ENCODE peak calls at places on chromosomes 6 and 20, in five cellular contexts. L is transverse colon, B is prostate gland, U is HepG2, D is suprapubic skin. S is an unnamed sample.

GRCh38 chr6:166343157-166343502 is 785 bp upstream of the SFT2D1 start:
- DNase-seq in D (no peak), B (no peak), U (peak; percentile 28), L (no peak), S (no peak)

GRCh38 chr6:88517737-88518136 is 351.6 kb upstream of the CNR1 start:
- DNase-seq in D (no peak), L (no peak), U (no peak), B (no peak), S (no peak)

GRCh38 chr6:7124631-7125030 is 16.9 kb downstream of the RREB1 start:
- DNase-seq in L (no peak), U (no peak), B (no peak), D (no peak), S (no peak)

GRCh38 chr20:5156670-5157448 is 30.1 kb downstream of the CDS2 start:
- DNase-seq in L (no peak), D (no peak), B (no peak), U (peak; percentile 70), S (no peak)

GRCh38 chr20:47224300-47224791 is 132.2 kb downstream of the ZMYND8 start:
- DNase-seq in D (no peak), L (no peak), U (no peak), B (no peak), S (no peak)

GRCh38 chr6:2855061-2855519 is 13.4 kb upstream of the SERPINB1 start:
- DNase-seq in D (no peak), L (no peak), U (no peak), B (no peak), S (no peak)

GRCh38 chr6:125753937-125754259 is 4.5 kb downstream of the HEY2 start:
- DNase-seq in L (no peak), U (no peak), B (no peak), D (no peak), S (no peak)

GRCh38 chr6:14398953-14399352 is 281.4 kb downstream of the CD83 start:
- DNase-seq in D (no peak), B (no peak), U (no peak), L (no peak), S (no peak)

GRCh38 chr20:9119776-9120175 is 50.9 kb downstream of the PLCB4 start:
- DNase-seq in L (no peak), B (peak; percentile 39), U (no peak), D (no peak), S (no peak)

GRCh38 chr20:63943808-63944077 is 12.5 kb downstream of the UCKL1 start:
- DNase-seq in B (no peak), L (no peak), D (no peak), U (no peak), S (no peak)

GRCh38 chr6:39377530-39377929 is 55.0 kb upstream of the KCNK16 start:
- DNase-seq in D (no peak), U (peak; percentile 33), L (peak; percentile 73), B (peak; percentile 26), S (peak; percentile 75)

GRCh38 chr20:64036346-64037198 is 590 bp downstream of the C20orf204 start:
- DNase-seq in B (no peak), U (peak; percentile 75), L (no peak), D (no peak), S (no peak)

GRCh38 chr20:47540443-47541354 is 39.0 kb downstream of the NCOA3 start:
- DNase-seq in L (no peak), U (peak; percentile 59), D (no peak), B (no peak), S (no peak)

GRCh38 chr20:11274137-11274536 is 600.3 kb upstream of the JAG1 start:
- DNase-seq in U (peak; percentile 75), L (no peak), B (peak; percentile 54), D (no peak), S (peak; percentile 51)

GRCh38 chr6:87922947-87923330 is 124.7 kb upstream of the SPACA1 start:
- DNase-seq in U (no peak), B (no peak), D (no peak), L (no peak), S (no peak)

GRCh38 chr6:156557269-156557885 is 219.8 kb upstream of the ARID1B start:
- DNase-seq in B (peak; percentile 57), D (no peak), L (no peak), U (peak; percentile 26), S (no peak)

GRCh38 chr6:14665827-14666724 is 548.5 kb downstream of the CD83 start:
- DNase-seq in U (no peak), L (peak; percentile 15), D (no peak), B (no peak), S (no peak)

GRCh38 chr6:6843057-6843627 is 254.6 kb downstream of the LY86 start:
- DNase-seq in B (no peak), L (no peak), U (no peak), D (peak; percentile 37), S (no peak)

GRCh38 chr20:47032969-47033578 is 138.4 kb downstream of the EYA2 start:
- DNase-seq in L (no peak), U (peak; percentile 45), B (no peak), D (no peak), S (no peak)

GRCh38 chr6:13396241-13396792 is 68.0 kb upstream of the TBC1D7 start:
- DNase-seq in U (no peak), L (no peak), B (no peak), D (no peak), S (no peak)

GRCh38 chr20:50578061-50578777 is 68.0 kb downstream of the PTPN1 start:
- DNase-seq in B (no peak), L (peak; percentile 68), U (no peak), D (no peak), S (no peak)

GRCh38 chr6:31075528-31075927 is 36.8 kb downstream of the C6orf15 start:
- DNase-seq in U (no peak), D (no peak), L (no peak), B (no peak), S (no peak)

GRCh38 chr6:42820509-42821340 is 38.9 kb downstream of the BICRAL start:
- DNase-seq in B (no peak), D (no peak), L (no peak), U (no peak), S (no peak)

GRCh38 chr20:58880994-58881752 is 28.7 kb downstream of the GNAS start:
- DNase-seq in U (no peak), B (no peak), L (no peak), D (no peak), S (no peak)

GRCh38 chr20:58880441-58880840 is 27.9 kb downstream of the GNAS start:
- DNase-seq in L (no peak), B (no peak), D (no peak), U (no peak), S (no peak)

GRCh38 chr20:58883243-58883691 is 30.8 kb downstream of the GNAS start:
- DNase-seq in B (no peak), U (no peak), L (no peak), D (no peak), S (no peak)

GRCh38 chr20:58884966-58885365 is 32.5 kb downstream of the GNAS start:
- DNase-seq in U (no peak), B (no peak), L (no peak), D (no peak), S (no peak)

DNA sequence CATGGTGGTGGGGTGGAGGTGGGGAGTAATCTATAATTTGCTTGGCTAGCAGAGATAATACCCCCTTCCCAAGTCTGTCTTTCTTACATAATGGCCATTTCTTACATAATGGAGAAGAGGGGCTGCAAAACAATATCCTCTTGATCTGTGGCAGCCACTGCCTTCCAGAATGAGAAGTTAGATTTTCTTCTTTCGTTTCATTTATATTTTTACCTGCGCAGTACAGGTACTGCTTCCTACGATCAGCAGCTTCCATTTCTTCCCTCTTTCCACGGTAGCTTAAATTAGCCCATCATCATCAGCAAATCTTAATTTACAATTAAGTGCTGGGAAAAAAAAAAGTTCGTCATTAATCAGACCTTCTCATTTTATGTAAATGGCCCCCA is 30.2 kb downstream of the GNAS start:
- DNase-seq in L (no peak), B (no peak), D (no peak), U (no peak), S (no peak)
- H3K4me3 ChIP-seq in L (no peak overlapping the region), B (no peak overlapping the region), D (no peak overlapping the region), U (no peak overlapping the region), S (peak overlapping the region; percentile 20)

DNA sequence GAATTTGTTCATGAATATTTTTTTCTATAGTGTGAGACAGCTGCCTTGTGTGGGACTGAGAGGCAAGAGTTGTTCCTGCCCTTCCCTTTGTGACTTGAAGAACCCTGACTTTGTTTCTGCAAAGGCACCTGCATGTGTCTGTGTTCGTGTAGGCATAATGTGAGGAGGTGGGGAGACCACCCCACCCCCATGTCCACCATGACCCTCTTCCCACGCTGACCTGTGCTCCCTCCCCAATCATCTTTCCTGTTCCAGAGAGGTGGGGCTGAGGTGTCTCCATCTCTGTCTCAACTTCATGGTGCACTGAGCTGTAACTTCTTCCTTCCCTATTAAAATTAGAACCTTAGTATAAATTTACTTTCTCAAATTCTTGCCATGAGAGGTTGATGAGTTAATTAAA is 3.1 kb downstream of the HLA-A start:
- DNase-seq in U (no peak), B (no peak), D (no peak), L (no peak), S (no peak)
- TF ChIP-seq POLR2AphosphoS5 in U (no peak), B (no peak), D (no peak), L (no peak), S (no peak)

GRCh38 chr6:119312875-119313338 is 36.7 kb downstream of the MAN1A1 start:
- DNase-seq in U (peak; percentile 24), B (no peak), L (peak; percentile 15), D (no peak), S (no peak)

GRCh38 chr6:119314894-119315272 is 34.7 kb downstream of the MAN1A1 start:
- DNase-seq in L (no peak), D (no peak), U (no peak), B (no peak), S (no peak)

GRCh38 chr6:119312441-119312840 is 37.1 kb downstream of the MAN1A1 start:
- DNase-seq in D (no peak), U (no peak), L (no peak), B (no peak), S (no peak)

GRCh38 chr6:119311514-119312142 is 37.9 kb downstream of the MAN1A1 start:
- DNase-seq in B (no peak), L (no peak), D (no peak), U (no peak), S (no peak)

DNA sequence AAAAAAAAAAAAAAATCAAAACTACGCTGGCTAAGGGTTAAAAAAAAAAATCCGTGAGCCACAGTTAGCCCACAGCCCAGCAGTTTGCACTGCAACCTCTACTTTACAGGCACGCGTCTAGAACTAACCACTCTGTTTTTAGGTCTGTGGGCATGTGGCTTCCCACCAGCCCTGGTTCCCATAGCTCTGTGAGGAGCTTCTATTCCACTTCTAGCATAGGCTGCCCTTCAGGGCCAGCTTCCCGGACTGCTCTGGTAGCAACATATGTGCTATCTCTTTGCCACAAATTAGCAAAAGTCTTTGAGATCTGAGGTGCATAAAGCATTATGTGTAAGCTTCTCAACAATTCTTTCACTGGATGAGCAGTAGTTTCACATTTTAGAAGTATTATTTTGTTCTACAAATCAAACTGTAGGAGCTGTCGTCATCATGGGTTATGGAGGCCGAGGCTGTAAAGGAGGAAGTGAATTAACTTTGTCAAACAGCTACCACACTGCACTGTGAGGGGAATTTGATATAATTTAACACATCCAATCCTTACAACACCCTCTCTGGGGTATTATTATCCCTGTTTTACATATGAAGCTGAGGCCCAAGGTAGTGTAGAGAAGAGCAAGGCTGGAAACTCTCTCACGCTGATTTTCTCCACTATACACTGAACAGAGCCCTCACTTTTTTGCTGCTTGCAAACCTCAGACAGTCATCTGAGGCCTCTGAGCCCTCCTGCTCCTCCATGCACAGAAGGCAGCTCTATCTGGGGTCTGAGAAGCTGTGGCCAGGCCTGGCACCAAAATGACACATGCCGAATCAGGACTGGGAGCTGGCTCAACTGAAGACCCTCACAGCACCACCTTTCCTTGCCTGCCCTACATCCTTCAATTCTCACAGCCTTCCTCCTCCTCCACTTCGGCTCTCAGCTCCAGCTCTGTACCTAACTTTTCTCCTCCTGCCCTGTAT is 35.3 kb downstream of the MAN1A1 start:
- DNase-seq in D (no peak), B (no peak), U (no peak), L (peak; percentile 24), S (no peak)
- H3K27ac ChIP-seq in D (no peak overlapping the region), B (no peak overlapping the region), U (no peak overlapping the region), L (peak overlapping the region; percentile 46), S (no peak overlapping the region)

GRCh38 chr20:35615667-35616464 is at the start of gene SPAG4:
- DNase-seq in L (peak; percentile 100), D (peak; percentile 99), U (no peak), B (peak; percentile 99), S (no peak)
- H3K4me3 ChIP-seq in L (peak within 1 kb of the TSS; percentile 56), D (peak within 1 kb of the TSS; percentile 61), U (peak within 1 kb of the TSS; percentile 87), B (peak within 1 kb of the TSS; percentile 38), S (peak within 1 kb of the TSS; percentile 76)

S was measured in SK-N-MC.